ENCODE peak calls at places on chromosomes 16 and 17, in six cellular contexts. H, Q, E, W, U and K are unnamed samples.

GRCh38 chr16:66478733-66479511 is 51.8 kb downstream of the BEAN1 start:
- DNase-seq in U (peak), E (peak), W (peak), Q (peak), H (peak), K (peak)

GRCh38 chr16:65725156-65725845 is 603.4 kb upstream of the CDH11 start:
- DNase-seq in W (no peak), U (peak), E (no peak), H (no peak), Q (no peak), K (no peak)

GRCh38 chr16:4021070-4021779 is 95.0 kb downstream of the ADCY9 start:
- DNase-seq in W (no peak), Q (no peak), U (no peak), H (no peak), E (no peak), K (no peak)

GRCh38 chr17:31147507-31148202 is 52.9 kb downstream of the NF1 start:
- DNase-seq in Q (no peak), U (no peak), W (no peak), E (peak), H (no peak), K (no peak)

GRCh38 chr16:48901712-48902374 is 291.9 kb upstream of the N4BP1 start:
- DNase-seq in E (peak), W (peak), H (no peak), U (no peak), Q (peak), K (no peak)

GRCh38 chr16:51982715-51983680 is 563.9 kb downstream of the TOX3 start:
- DNase-seq in Q (peak), W (peak), H (no peak), U (peak), E (peak), K (peak)

GRCh38 chr17:74937064-74938051 is 1.7 kb downstream of the OTOP3 start:
- DNase-seq in U (no peak), W (peak), H (no peak), E (peak), Q (no peak), K (no peak)

GRCh38 chr17:60169921-60170817 is 20.4 kb downstream of the CA4 start:
- DNase-seq in Q (no peak), U (peak), H (no peak), W (peak), E (no peak), K (no peak)

GRCh38 chr17:50274142-50274944 is at the start of gene TMEM92:
- DNase-seq in H (no peak), U (no peak), Q (peak), E (peak), W (peak), K (no peak)

GRCh38 chr17:6603746-6604325 is 36.7 kb downstream of the KIAA0753 start:
- DNase-seq in W (no peak), Q (no peak), H (no peak), E (no peak), U (peak), K (no peak)

DNA sequence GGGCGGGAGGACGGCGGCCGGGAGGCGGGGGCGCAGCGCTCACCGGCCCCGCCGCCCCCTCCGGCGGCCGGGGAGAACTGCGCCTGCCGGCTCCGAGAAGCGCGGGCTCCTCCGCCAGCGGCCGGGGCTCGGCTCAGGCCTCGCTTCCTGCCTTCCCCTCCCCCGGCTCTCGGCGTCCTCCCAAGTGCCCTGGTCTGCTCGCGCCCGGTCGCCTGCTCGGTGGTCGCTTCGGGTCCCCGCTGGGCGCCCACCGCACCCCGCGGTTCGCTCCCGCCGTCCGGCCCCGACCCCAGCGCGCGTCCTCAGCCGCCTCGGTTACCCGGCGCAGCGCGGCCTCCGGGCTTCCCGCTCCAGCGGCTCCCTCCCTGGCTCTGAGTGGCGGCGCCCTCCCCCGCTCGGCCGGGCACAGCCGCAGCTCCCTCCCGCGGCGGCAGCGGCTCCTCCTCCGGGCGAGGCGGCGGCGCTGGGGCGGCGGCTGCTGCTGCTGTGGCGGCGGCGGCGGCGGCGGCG is 294 bp downstream of the UBTF start:
- DNase-seq in W (no peak), E (peak), Q (peak), H (peak), U (peak), K (peak)
- TF ChIP-seq CTCF in W (peak), E (peak), Q (peak), H (peak), U (peak), K (no peak)

GRCh38 chr17:62671553-62671952 is 44.1 kb downstream of the MRC2 start:
- DNase-seq in Q (no peak), W (peak), E (no peak), U (no peak), H (no peak), K (no peak)
- TF ChIP-seq CTCF in Q (no peak), W (peak), E (no peak), U (no peak), H (no peak), K (no peak)

GRCh38 chr16:59859606-59860402 is 1125.7 kb upstream of the GOT2 start:
- DNase-seq in Q (no peak), W (no peak), E (no peak), H (no peak), U (no peak), K (no peak)

DNA sequence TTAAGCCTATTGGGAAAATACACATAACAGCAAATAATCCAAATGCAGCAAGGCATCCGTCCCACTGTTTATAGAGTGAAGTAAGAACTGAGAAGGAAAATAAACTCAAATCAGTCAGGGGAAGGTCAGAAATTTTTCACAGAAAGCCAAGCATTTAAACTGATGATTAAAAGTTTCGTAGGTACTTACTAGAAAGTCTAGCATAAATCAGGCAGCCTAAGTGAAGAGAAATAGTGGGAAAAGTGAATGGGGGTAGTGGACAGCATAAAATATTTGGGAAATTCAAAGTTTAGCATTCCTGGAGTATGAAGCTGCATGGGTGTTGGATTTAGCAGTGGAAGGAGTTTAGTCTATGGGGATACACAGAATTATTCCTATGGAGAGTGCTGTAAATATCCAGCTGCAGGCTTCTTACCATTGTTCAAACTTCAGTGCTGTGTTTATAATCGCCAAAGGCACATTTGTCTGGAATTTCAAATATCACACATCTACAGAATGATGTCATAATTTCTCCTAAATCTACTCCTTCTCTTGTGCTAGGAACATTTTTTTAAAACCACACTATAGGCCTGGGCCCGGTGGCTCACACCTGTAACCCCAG is 1131.1 kb upstream of the GOT2 start:
- DNase-seq in H (no peak), W (no peak), E (no peak), U (no peak), Q (no peak), K (no peak)
- TF ChIP-seq CTCF in H (no peak), W (no peak), E (no peak), U (no peak), Q (no peak), K (no peak)

DNA sequence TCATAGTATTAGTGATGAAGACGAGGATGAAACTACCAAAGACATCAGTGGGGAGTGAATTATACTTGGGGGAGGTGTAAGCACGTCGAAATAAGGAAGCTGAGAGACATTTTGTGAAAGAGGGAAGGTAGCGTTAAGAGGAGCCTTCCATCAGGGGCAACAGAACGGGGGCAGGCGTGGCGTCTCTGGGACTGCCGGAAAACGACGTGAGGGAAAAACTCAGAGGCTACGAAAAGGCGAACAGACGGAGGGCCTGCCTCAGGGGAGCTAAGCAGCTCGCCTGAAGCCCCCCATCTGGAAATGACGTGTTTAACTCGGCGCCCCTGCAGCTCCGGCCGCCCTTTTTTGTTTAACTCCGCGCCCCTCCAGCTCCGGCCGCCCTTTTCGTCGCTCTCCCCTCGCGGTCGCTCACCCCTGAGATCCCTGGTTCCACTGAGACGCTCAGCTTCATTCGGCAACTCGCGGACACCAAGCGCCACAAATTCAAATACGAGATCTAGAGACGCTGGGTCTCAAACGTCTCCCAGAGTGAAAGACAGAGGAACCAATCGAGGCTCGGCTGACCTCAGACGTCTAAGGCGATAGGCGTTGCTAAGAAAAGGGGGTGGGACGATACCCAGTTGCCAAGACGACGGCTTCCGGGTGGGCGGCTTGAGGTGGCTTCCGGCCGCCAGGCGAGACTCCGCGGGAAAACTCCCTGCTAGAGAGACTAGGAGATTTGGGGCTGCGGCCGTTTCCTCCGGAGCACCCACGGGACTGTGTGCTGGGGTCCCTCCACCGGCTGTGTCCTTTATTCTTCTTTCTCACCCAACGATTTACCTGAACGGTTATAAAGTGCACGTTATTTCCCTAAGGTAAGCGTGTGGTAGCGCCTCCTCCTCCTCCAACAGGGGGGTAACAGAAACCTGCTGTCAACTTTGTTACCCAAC is 383.2 kb downstream of the ZFHX3 start:
- DNase-seq in U (peak), W (peak), Q (peak), H (peak), E (peak), K (peak)
- TF ChIP-seq CTCF in U (no peak), W (no peak), Q (no peak), H (no peak), E (no peak), K (no peak)

GRCh38 chr17:9124554-9124935 is 103.2 kb downstream of the NTN1 start:
- DNase-seq in E (no peak), Q (no peak), U (no peak), W (no peak), H (no peak), K (no peak)

GRCh38 chr17:9116861-9117568 is 95.7 kb downstream of the NTN1 start:
- DNase-seq in W (no peak), Q (no peak), U (no peak), H (no peak), E (no peak), K (no peak)

GRCh38 chr17:9121186-9121820 is 100.0 kb downstream of the NTN1 start:
- DNase-seq in H (no peak), E (no peak), W (no peak), Q (no peak), U (no peak), K (no peak)

GRCh38 chr17:9123594-9124553 is 102.6 kb downstream of the NTN1 start:
- DNase-seq in Q (no peak), U (no peak), E (no peak), W (no peak), H (no peak), K (no peak)

GRCh38 chr17:9120471-9120870 is 99.2 kb downstream of the NTN1 start:
- DNase-seq in W (peak), U (no peak), E (peak), Q (peak), H (no peak), K (no peak)
- TF ChIP-seq CTCF in W (peak), U (no peak), E (peak), Q (peak), H (no peak), K (peak)

DNA sequence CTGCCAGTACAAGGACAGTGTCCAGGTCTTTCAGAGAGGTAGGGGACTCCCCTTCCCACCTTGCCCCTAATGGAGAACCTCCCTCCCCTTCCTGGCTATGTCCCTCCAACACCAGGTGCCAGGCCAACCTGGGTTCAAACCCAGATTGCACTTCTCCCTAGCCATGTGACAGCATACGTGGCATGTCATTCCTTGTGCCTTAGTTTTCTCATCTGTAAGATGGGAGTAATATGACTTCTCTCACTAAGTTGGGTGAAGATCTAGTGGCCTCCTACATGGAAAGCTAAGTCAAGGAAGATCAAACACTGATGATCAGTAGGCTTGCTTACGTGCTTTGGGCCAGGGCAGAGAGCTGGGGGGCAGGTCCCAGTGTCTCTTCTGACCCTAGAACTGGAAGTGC is 8.8 kb downstream of the FCSK start:
- DNase-seq in Q (no peak), U (no peak), H (no peak), E (no peak), W (no peak), K (no peak)
- TF ChIP-seq CTCF in Q (no peak), U (no peak), H (no peak), E (no peak), W (no peak), K (no peak)

DNA sequence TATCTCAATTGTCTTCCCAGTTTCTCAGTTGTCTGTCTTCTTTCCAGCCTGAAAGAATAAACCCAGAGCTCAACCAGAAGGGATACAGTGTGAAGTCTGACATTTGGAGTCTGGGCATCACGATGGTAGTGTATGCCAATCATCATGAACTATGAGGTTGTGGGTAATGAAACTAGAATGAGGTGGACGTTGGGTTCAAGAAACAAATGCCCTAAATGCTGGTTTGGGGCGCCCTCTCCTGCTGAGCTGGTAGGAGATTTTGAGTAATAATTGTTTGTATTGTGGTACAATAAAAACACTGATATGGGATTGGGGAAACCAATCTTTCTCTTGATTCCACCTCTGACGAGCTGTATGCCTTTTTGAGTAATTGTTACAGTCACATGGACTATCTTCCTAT is 110.4 kb downstream of the MAP2K6 start:
- DNase-seq in W (peak), E (no peak), U (no peak), Q (no peak), H (no peak), K (no peak)
- TF ChIP-seq CTCF in W (peak), E (no peak), U (peak), Q (no peak), H (no peak), K (no peak)

GRCh38 chr16:56673916-56674315 is 4.3 kb downstream of the MT1H start:
- DNase-seq in W (peak), E (peak), U (peak), H (no peak), Q (no peak), K (no peak)
- TF ChIP-seq CTCF in W (peak), E (peak), U (peak), H (peak), Q (no peak), K (peak)

DNA sequence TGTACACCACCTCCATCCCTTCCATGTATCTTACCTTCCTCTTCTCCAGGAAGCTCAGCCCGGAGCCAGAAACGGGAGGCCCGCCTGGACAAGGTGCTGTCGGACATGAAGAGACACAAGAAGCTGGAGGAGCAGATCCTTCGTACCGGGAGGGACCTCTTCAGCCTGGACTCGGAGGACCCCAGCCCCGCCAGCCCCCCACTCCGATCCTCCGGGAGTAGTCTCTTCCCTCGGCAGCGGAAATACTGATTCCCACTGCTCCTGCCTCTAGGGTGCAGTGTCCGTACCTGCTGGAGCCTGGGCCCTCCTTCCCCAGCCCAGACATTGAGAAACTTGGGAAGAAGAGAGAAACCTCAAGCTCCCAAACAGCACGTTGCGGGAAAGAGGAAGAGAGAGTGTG is 756 bp upstream of the MVP start:
- DNase-seq in H (no peak), E (no peak), U (no peak), W (no peak), Q (no peak), K (no peak)
- TF ChIP-seq CTCF in H (no peak), E (peak), U (no peak), W (peak), Q (no peak), K (no peak)

GRCh38 chr16:27085182-27085581 is 18.5 kb downstream of the C16orf82 start:
- DNase-seq in Q (peak), E (peak), W (no peak), H (no peak), U (no peak), K (no peak)

GRCh38 chr16:27083861-27084261 is 17.1 kb downstream of the C16orf82 start:
- DNase-seq in E (peak), W (peak), Q (peak), H (no peak), U (no peak), K (no peak)

GRCh38 chr16:27084296-27085065 is 17.8 kb downstream of the C16orf82 start:
- DNase-seq in Q (no peak), U (no peak), W (no peak), H (no peak), E (no peak), K (no peak)

GRCh38 chr16:27080870-27081269 is 14.1 kb downstream of the C16orf82 start:
- DNase-seq in Q (peak), E (peak), U (no peak), W (no peak), H (no peak), K (no peak)
- TF ChIP-seq CTCF in Q (peak), E (peak), U (peak), W (peak), H (no peak), K (no peak)